ENCODE peak calls at places on chromosomes 7 and 10, in five cellular contexts. F, P, Q, R and M are unnamed samples. For H3K9me3, the result is how much of the 10 kb centered on the place peaks cover.

GRCh38 chr10:48242160-48242904 is 32.2 kb downstream of the FRMPD2 start:
- DNase-seq in R (no peak), P (no peak), Q (no peak), F (no peak), M (no peak)

GRCh38 chr10:99522511-99523250 is 10.1 kb upstream of the NKX2-3 start:
- DNase-seq in R (no peak), Q (no peak), P (no peak), F (no peak), M (no peak)

GRCh38 chr7:88205179-88205578 is 14.7 kb downstream of the SRI start:
- DNase-seq in P (no peak), Q (no peak), F (no peak), R (no peak), M (no peak)

GRCh38 chr10:23055424-23056191 is 39.8 kb upstream of the MSRB2 start:
- DNase-seq in F (no peak), P (no peak), Q (no peak), R (no peak), M (no peak)

GRCh38 chr10:88114368-88114767 is 250.9 kb downstream of the PTEN start:
- DNase-seq in F (peak), P (peak), Q (no peak), R (no peak), M (no peak)

GRCh38 chr10:88404133-88404532 is 179.0 kb downstream of the RNLS start:
- DNase-seq in R (no peak), F (no peak), P (no peak), Q (no peak), M (no peak)

GRCh38 chr7:27661776-27662489 is 750 bp downstream of the HIBADH start:
- DNase-seq in R (peak), F (peak), P (no peak), Q (no peak), M (no peak)

GRCh38 chr7:70189776-70190175 is 591.5 kb downstream of the AUTS2 start:
- DNase-seq in P (no peak), R (no peak), F (no peak), Q (no peak), M (no peak)

GRCh38 chr7:124552217-124552616 is 213.4 kb downstream of the GPR37 start:
- DNase-seq in F (no peak), Q (no peak), R (no peak), P (no peak), M (no peak)

GRCh38 chr10:42150428-42151061 is 487.8 kb downstream of the ZNF33B start:
- DNase-seq in P (no peak), Q (no peak), F (no peak), R (no peak), M (no peak)
- H3K9me3 ChIP-seq in P (under half), Q (under half), F (under half), R (under half), M (under half)

DNA sequence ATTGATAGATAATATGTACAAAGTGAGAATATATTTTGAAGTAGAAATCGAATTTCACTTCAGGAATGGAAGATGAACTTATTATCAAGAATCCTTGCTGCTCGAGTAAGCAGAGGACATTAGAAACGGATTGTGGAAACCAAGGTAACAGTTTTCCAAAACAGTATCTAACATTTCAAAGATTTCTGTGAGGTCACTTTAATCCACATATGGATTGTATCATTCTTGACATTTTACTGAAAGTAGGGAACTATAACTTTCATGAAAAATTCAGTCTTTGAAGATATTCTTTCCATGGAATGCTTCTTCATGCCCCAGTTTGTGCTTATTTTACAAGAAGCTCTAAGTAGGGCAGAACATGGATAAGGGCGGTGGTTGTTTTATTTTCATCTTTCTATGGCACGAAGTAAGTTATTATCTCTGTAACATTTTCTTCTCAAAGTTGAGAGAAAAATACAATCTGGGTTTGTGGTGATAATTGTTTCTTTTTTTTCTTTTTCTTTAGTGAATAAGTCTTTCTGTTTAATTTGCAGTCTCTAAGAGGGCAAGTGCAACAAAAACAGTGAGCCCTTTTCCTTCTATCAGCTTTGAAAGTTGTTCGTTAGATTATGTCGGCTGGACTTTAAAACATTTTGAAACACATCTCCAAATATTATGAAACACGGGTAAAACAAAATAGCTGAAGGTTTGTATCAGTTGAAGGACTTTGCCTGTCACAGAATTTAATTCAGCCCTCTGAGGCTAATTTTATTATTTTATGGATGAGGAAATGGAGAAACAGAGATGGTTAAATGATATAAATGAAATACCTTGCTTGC is 85.5 kb downstream of the AGMO start:
- DNase-seq in R (no peak), F (no peak), Q (no peak), P (no peak), M (no peak)
- H3K9me3 ChIP-seq in R (under half), F (under half), Q (under half), P (under half), M (under half)

DNA sequence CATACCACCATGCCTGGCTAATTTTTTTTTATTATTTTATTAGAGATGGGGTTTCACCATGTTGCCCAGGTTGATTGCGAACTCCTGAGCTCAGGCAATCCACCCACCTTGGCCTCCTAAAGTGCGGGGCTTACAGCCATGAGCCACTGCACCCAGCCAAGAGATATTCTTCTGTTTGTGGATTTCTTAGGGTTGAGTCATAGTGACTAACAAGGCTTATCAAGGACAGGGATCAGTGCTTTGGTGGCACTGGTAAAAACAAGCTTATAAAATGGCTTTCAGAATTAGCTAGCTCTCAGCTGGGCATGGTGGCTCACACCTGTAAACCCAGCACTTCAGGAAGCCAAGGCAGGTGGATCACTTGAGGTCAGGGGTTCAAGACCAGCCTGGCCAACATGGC is 122.4 kb downstream of the ZNF248 start:
- DNase-seq in R (no peak), Q (no peak), P (no peak), F (no peak), M (no peak)
- H3K9me3 ChIP-seq in R (under half), Q (under half), P (under half), F (under half), M (under half)

DNA sequence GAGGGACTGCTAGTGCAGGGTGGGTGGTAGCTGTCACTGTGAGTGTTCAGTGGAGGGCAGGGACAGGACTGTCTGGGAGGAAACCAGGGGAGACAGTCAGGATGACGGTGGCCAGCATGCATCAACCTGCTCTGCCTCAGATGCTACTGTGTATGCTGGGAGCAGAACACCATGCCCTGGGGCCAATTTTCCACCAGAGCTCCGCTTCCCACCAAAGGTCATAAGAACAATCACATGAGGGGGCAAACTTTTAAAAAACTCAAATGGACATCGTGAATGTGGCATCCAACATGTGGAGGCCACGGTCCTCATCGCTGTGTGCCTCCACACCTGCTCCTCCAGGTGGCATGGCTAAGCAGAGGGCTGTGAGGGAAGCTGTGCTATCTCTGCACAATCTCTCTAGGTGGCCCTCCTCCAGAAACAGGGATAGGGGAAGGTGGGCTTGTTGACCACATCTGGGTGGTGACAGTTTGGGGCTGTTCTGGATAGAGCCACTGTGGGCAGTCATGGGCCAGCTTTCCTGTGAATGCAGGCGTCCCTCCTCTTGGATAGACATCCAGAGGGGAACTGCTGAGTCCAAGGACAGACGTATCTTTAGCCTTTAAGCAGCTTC is 411.0 kb downstream of the PTPRN2 start:
- DNase-seq in P (no peak), R (no peak), F (no peak), Q (no peak), M (no peak)
- H3K9me3 ChIP-seq in P (under half), R (under half), F (under half), Q (under half), M (under half)

DNA sequence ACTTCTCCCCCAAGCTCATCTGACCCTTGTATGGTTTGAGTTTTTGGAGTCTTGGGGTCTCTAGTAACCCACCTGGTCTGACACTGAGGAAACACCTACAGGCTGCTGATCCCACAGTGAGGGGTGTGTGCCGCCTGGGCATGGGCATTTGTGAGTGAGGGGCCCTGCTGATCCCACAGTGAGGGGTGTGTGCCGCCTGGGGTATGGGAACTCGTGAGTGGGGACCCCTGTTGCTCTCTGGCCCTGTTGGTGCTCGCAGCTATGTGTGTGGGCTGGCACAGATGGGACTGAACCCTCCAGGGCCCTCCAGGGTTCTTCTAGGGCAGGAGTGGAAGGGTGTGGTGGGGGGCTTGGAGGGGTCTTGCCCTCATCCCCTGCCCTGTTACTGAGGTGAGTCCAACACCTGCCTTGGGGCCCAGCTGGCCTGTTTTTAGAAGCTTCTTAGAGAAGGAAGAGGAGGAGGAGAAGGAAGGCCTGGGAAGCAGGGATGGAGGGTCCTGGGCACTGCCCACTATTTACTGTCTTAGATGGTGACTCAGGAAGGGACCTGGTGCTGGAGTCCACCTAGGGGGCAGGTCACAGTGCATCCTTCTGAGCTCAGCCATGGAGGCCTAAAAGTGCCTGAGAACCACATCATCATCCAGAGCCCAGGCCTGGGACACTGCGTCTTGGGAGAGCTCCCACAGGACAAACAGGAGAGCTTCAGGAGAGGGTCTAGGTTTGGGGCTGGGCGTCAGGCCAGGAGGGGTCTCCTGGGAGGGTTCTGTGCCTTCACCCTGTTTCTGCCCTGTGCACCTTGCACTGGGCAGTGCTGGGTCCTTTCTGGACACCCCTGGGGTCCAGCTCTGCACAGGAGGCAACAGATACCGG is 36.2 kb upstream of the ZNF716 start:
- DNase-seq in Q (no peak), R (no peak), P (no peak), F (no peak), M (no peak)
- H3K9me3 ChIP-seq in Q (under half), R (under half), P (under half), F (under half), M (under half)